ENCODE peak calls at places on chromosome X, in nine cellular contexts. N is coronary artery, D is IMR-90, G is bronchial epithelial cell, J is uterus, O is occipital lobe, B is epithelial cell of esophagus, A is GM19239, K is NCI-H2171. W is an unnamed sample.

GRCh38 chrX:24657671-24658410 is 10.7 kb upstream of the PCYT1B start:
- DNase-seq in N (no peak), D (no peak), G (no peak), J (no peak), O (no peak), B (no peak), A (no peak), K (no peak), W (no peak)

GRCh38 chrX:49041683-49042529 is 1.3 kb downstream of the TFE3 start:
- DNase-seq in N (no peak), D (peak; percentile 73), G (peak; percentile 63), J (no peak), O (no peak), B (peak; percentile 65), A (no peak), K (no peak), W (peak; percentile 57)

GRCh38 chrX:52852110-52852872 is 15.6 kb downstream of the XAGE3 start:
- DNase-seq in N (no peak), D (peak; percentile 43), G (no peak), J (no peak), O (no peak), B (peak; percentile 18), A (no peak), K (no peak), W (peak; percentile 26)

GRCh38 chrX:147900349-147900748 is 11.4 kb upstream of the FMR1 start:
- DNase-seq in N (no peak), D (no peak), G (no peak), J (no peak), O (no peak), B (no peak), A (no peak), K (no peak), W (no peak)

GRCh38 chrX:150219374-150220185 is 143.5 kb upstream of the MAMLD1 start:
- DNase-seq in N (no peak), D (peak; percentile 48), G (peak; percentile 8), J (no peak), O (no peak), B (no peak), A (no peak), K (no peak), W (no peak)

GRCh38 chrX:40105016-40105790 is 7.4 kb upstream of the BCOR start:
- DNase-seq in N (no peak), D (no peak), G (no peak), J (peak; percentile 41), O (peak; percentile 30), B (no peak), A (no peak), K (peak; percentile 37), W (peak; percentile 52)

GRCh38 chrX:769796-770195 is 139.2 kb downstream of the SHOX start:
- DNase-seq in N (peak; percentile 14), D (no peak), G (no peak), J (no peak), O (no peak), B (no peak), A (no peak), K (no peak), W (no peak)

GRCh38 chrX:129823115-129823514 is 20.6 kb downstream of the ZDHHC9 start:
- DNase-seq in N (no peak), D (peak; percentile 15), G (peak; percentile 18), J (peak; percentile 22), O (no peak), B (peak; percentile 28), A (peak; percentile 18), K (no peak), W (peak; percentile 66)

GRCh38 chrX:119410027-119410819 is 11.1 kb downstream of the SLC25A43 start:
- DNase-seq in N (no peak), D (peak; percentile 69), G (peak; percentile 64), J (peak; percentile 58), O (no peak), B (peak; percentile 55), A (no peak), K (no peak), W (peak; percentile 75)

GRCh38 chrX:108304210-108304609 is 134.0 kb downstream of the COL4A6 start:
- DNase-seq in N (no peak), D (peak; percentile 7), G (peak; percentile 21), J (no peak), O (no peak), B (no peak), A (no peak), K (no peak), W (peak; percentile 52)

GRCh38 chrX:151004085-151004484 is 20.9 kb downstream of the HMGB3 start:
- DNase-seq in N (no peak), D (peak; percentile 2), G (no peak), J (no peak), O (no peak), B (no peak), A (no peak), K (no peak), W (no peak)

GRCh38 chrX:20727447-20727846 is 460.7 kb upstream of the RPS6KA3 start:
- DNase-seq in N (no peak), D (no peak), G (peak; percentile 48), J (no peak), O (no peak), B (no peak), A (no peak), K (no peak), W (no peak)

GRCh38 chrX:154727418-154728323 is 23.2 kb downstream of the GAB3 start:
- DNase-seq in N (no peak), D (peak; percentile 77), G (peak; percentile 55), J (peak; percentile 72), O (no peak), B (peak; percentile 48), A (no peak), K (no peak), W (peak; percentile 77)

GRCh38 chrX:57573754-57574153 is 18.1 kb upstream of the ZXDB start:
- DNase-seq in N (no peak), D (peak; percentile 17), G (no peak), J (no peak), O (no peak), B (peak; percentile 24), A (no peak), K (no peak), W (peak; percentile 36)

W was measured in choroid plexus epithelial cell.